ENCODE peak calls at places on chromosomes 6 and 20, in eight cellular contexts. X, V, N, M, L, Z, E and F are unnamed samples.

GRCh38 chr6:12891595-12891994 is 175.0 kb downstream of the PHACTR1 start:
- DNase-seq in X (no peak), V (no peak), N (no peak), M (no peak), L (no peak), Z (no peak), E (no peak), F (no peak)

GRCh38 chr6:44177691-44178423 is 19.2 kb downstream of the CAPN11 start:
- DNase-seq in X (no peak), V (no peak), N (no peak), M (peak), L (no peak), Z (no peak), E (no peak), F (no peak)

GRCh38 chr20:23103284-23104018 is 17.3 kb upstream of the CD93 start:
- DNase-seq in X (no peak), V (no peak), N (no peak), M (no peak), L (no peak), Z (no peak), E (no peak), F (no peak)

GRCh38 chr6:105489213-105489525 is 86.3 kb upstream of the PREP start:
- DNase-seq in X (no peak), V (no peak), N (no peak), M (no peak), L (no peak), Z (no peak), E (no peak), F (no peak)

GRCh38 chr20:10427060-10427692 is 6.8 kb downstream of the MKKS start:
- DNase-seq in X (no peak), V (peak), N (peak), M (peak), L (peak), Z (peak), E (no peak), F (no peak)

GRCh38 chr20:62777528-62777830 is 18.8 kb upstream of the MRGBP start:
- DNase-seq in X (no peak), V (no peak), N (no peak), M (no peak), L (no peak), Z (no peak), E (no peak), F (no peak)

GRCh38 chr20:33561981-33562601 is 72.2 kb downstream of the CBFA2T2 start:
- DNase-seq in X (peak), V (peak), N (peak), M (peak), L (no peak), Z (peak), E (no peak), F (peak)

GRCh38 chr6:31096215-31096614 is 16.2 kb downstream of the C6orf15 start:
- DNase-seq in X (no peak), V (no peak), N (no peak), M (no peak), L (no peak), Z (no peak), E (no peak), F (no peak)